ENCODE peak calls at places on chromosomes 11 and 22, in four cellular contexts. F is brain microvascular endothelial cell, B is AG10803, L is ovary. Z is an unnamed sample.
A peak's percentile ranks its signal among the peaks of the same experiment; 100 is the strongest.

GRCh38 chr11:78023426-78023825 is 350 bp upstream of the KCTD14 start:
- DNase-seq in L (no peak), F (no peak), B (no peak), Z (no peak)

GRCh38 chr11:66614073-66614472 is 2.4 kb upstream of the RBM14 start:
- DNase-seq in B (no peak), L (no peak), F (no peak), Z (no peak)

GRCh38 chr22:47859891-47860290 is 1097.4 kb downstream of the TBC1D22A start:
- DNase-seq in B (no peak), F (no peak), L (no peak), Z (no peak)

GRCh38 chr22:31230155-31230870 is 18.2 kb downstream of the LIMK2 start:
- DNase-seq in F (no peak), B (peak; percentile 51), L (no peak), Z (peak; percentile 54)

GRCh38 chr11:130631119-130631518 is 182.7 kb downstream of the ADAMTS15 start:
- DNase-seq in F (peak; percentile 93), B (peak; percentile 88), L (no peak), Z (peak; percentile 85)

GRCh38 chr11:118605116-118605867 is 2.1 kb upstream of the PHLDB1 start:
- DNase-seq in F (peak; percentile 75), B (peak; percentile 94), L (peak; percentile 87), Z (peak; percentile 97)

GRCh38 chr11:19196458-19196857 is 5.3 kb downstream of the CSRP3 start:
- DNase-seq in L (no peak), B (no peak), F (no peak), Z (no peak)

GRCh38 chr22:29717789-29718188 is 2.0 kb upstream of the CABP7 start:
- DNase-seq in L (no peak), F (no peak), B (no peak), Z (no peak)

GRCh38 chr22:19043111-19044085 is 78.8 kb downstream of the DGCR2 start:
- DNase-seq in F (no peak), L (peak; percentile 19), B (peak; percentile 45), Z (no peak)

GRCh38 chr11:2588809-2589537 is 110.8 kb downstream of the KCNQ1OT1 start:
- DNase-seq in L (peak; percentile 28), F (no peak), B (no peak), Z (no peak)

GRCh38 chr22:41834005-41834975 is 1.4 kb downstream of the SREBF2 start:
- DNase-seq in B (no peak), F (no peak), L (no peak), Z (no peak)

GRCh38 chr11:76233936-76234703 is 27.8 kb upstream of the WNT11 start:
- DNase-seq in L (peak; percentile 73), B (peak; percentile 31), F (no peak), Z (peak; percentile 51)

GRCh38 chr22:26325641-26326040 is 103.4 kb upstream of the ASPHD2 start:
- DNase-seq in B (peak; percentile 58), L (no peak), F (no peak), Z (peak; percentile 11)

GRCh38 chr11:115929618-115930129 is 425.5 kb upstream of the CADM1 start:
- DNase-seq in B (no peak), L (no peak), F (no peak), Z (no peak)

GRCh38 chr22:30245181-30245984 is 1.2 kb downstream of the LIF start:
- DNase-seq in F (no peak), B (no peak), L (no peak), Z (no peak)

GRCh38 chr11:36350137-36350513 is 54.0 kb downstream of the PRR5L start:
- DNase-seq in F (no peak), L (no peak), B (no peak), Z (no peak)

GRCh38 chr22:19709063-19709769 is 5.1 kb upstream of the SEPTIN5 start:
- DNase-seq in F (no peak), B (peak; percentile 24), L (no peak), Z (no peak)

GRCh38 chr11:57410287-57410686 is 16.6 kb downstream of the SLC43A3 start:
- DNase-seq in F (peak; percentile 61), B (peak; percentile 80), L (no peak), Z (peak; percentile 65)

GRCh38 chr11:97965849-97966646 is 1054.7 kb upstream of the CNTN5 start:
- DNase-seq in B (peak; percentile 87), L (no peak), F (peak; percentile 96), Z (peak; percentile 97)

GRCh38 chr11:75214411-75214821 is 26.2 kb upstream of the TPBGL start:
- DNase-seq in F (peak; percentile 80), L (peak; percentile 76), B (peak; percentile 54), Z (peak; percentile 76)

GRCh38 chr22:35397095-35397904 is 2.6 kb upstream of the MCM5 start:
- DNase-seq in F (no peak), L (peak; percentile 66), B (no peak), Z (no peak)

GRCh38 chr11:65698205-65698604 is 13.8 kb upstream of the KAT5 start:
- DNase-seq in B (no peak), F (no peak), L (no peak), Z (no peak)

GRCh38 chr11:60164550-60165075 is 18.3 kb downstream of the MS4A6A start:
- DNase-seq in F (no peak), B (no peak), L (no peak), Z (no peak)

GRCh38 chr22:38758276-38758945 is 2.6 kb upstream of the SUN2 start:
- DNase-seq in B (no peak), F (no peak), L (no peak), Z (no peak)

GRCh38 chr11:129117595-129118350 is 74.4 kb downstream of the ARHGAP32 start:
- DNase-seq in L (no peak), F (peak; percentile 63), B (peak; percentile 74), Z (peak; percentile 87)

GRCh38 chr11:115636686-115637555 is 132.7 kb upstream of the CADM1 start:
- DNase-seq in L (no peak), F (no peak), B (no peak), Z (no peak)

GRCh38 chr11:113818426-113818825 is 38.8 kb downstream of the CLDN25 start:
- DNase-seq in L (no peak), B (no peak), F (no peak), Z (peak; percentile 10)

GRCh38 chr22:37639070-37639760 is at the start of gene SH3BP1:
- DNase-seq in F (no peak), L (peak; percentile 81), B (peak; percentile 15), Z (no peak)

GRCh38 chr11:15507592-15507991 is 392.9 kb downstream of the INSC start:
- DNase-seq in B (no peak), L (no peak), F (peak; percentile 16), Z (no peak)

GRCh38 chr11:20131744-20132666 is 28.3 kb downstream of the DBX1 start:
- DNase-seq in F (peak; percentile 53), B (peak; percentile 50), L (peak; percentile 83), Z (peak; percentile 73)

GRCh38 chr22:22895776-22896445 is 8.3 kb downstream of the IGLL5 start:
- DNase-seq in L (peak; percentile 6), F (no peak), B (no peak), Z (no peak)

DNA sequence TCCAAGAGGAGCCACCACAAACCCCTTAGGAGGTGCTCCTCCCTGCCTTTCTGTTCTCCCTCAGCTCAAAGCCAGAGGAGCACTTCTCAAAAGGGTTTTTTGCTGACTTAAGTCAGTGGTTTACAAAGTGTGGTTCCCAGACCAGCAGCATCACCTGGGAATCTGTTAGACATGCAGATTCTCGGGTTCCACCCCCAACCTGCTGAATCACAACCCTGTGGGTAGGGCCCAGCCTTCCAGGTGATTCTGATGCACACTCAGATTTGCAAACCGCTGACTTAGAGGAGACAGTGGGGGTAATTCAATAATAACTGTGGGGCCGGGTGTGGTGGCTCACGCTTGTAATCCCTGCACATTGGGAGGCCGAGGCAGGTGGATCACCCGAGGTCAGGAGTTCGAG is 22.8 kb downstream of the CREB3L1 start:
- DNase-seq in B (no peak), L (no peak), F (no peak), Z (no peak)
- H3K4me3 ChIP-seq in B (no peak overlapping the region), L (no peak overlapping the region), F (no peak overlapping the region), Z (no peak overlapping the region)

GRCh38 chr11:45815747-45816146 is 10.8 kb downstream of the SLC35C1 start:
- DNase-seq in F (peak; percentile 28), B (no peak), L (peak; percentile 3), Z (peak; percentile 24)
- TF ChIP-seq CTCF in F (no peak), B (no peak), L (no peak), Z (peak; percentile 14)

DNA sequence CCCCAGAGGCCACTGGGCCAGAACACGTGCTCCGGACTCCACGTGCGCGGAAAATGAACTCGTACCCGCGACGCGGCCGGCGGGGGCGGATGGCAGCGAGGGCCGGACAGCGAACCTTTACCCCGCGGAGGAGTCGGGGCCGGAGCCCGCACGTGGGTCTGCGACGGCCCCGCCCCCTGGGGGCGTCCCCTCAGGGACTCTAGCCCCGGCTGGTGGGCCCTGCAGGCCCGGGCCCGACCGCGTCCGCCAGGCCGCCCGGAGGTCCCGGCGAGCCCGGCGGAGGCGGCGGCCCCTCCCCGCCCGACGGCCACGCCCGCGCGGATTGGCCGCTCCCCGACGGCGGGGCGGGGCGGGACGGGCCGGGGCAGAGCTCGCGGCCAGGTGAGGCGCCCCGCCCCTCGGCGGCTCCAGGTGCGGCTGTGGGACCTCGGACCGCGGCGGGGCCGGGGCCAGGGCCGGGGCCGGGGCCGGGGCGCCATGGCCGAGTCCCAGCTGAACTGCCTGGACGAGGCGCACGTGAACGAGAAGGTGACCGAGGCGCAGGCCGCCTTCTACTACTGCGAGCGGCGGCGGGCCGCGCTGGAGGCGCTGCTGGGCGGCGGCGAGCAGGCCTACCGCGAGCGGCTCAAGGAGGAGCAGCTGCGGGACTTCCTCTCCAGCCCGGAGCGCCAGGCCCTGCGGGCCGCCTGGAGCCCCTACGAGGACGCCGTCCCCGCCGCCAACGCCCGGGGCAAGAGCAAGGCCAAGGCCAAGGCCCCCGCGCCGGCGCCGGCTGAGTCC is at the start of gene FAM83F:
- DNase-seq in L (peak; percentile 59), F (no peak), B (no peak), Z (no peak)
- H3K4me3 ChIP-seq in L (peak within 1 kb of the TSS; percentile 25), F (no peak within 1 kb of the TSS), B (no peak within 1 kb of the TSS), Z (no peak within 1 kb of the TSS)

GRCh38 chr22:50222508-50222907 is 21.7 kb downstream of the SELENOO start:
- DNase-seq in F (no peak), L (no peak), B (no peak), Z (no peak)

GRCh38 chr22:50224071-50224470 is 20.8 kb downstream of the TUBGCP6 start:
- DNase-seq in B (no peak), L (no peak), F (no peak), Z (no peak)

GRCh38 chr22:50219800-50220602 is 19.2 kb downstream of the SELENOO start:
- DNase-seq in B (no peak), F (no peak), L (no peak), Z (no peak)

GRCh38 chr22:50220603-50221409 is 20.0 kb downstream of the SELENOO start:
- DNase-seq in F (no peak), B (no peak), L (no peak), Z (no peak)

DNA sequence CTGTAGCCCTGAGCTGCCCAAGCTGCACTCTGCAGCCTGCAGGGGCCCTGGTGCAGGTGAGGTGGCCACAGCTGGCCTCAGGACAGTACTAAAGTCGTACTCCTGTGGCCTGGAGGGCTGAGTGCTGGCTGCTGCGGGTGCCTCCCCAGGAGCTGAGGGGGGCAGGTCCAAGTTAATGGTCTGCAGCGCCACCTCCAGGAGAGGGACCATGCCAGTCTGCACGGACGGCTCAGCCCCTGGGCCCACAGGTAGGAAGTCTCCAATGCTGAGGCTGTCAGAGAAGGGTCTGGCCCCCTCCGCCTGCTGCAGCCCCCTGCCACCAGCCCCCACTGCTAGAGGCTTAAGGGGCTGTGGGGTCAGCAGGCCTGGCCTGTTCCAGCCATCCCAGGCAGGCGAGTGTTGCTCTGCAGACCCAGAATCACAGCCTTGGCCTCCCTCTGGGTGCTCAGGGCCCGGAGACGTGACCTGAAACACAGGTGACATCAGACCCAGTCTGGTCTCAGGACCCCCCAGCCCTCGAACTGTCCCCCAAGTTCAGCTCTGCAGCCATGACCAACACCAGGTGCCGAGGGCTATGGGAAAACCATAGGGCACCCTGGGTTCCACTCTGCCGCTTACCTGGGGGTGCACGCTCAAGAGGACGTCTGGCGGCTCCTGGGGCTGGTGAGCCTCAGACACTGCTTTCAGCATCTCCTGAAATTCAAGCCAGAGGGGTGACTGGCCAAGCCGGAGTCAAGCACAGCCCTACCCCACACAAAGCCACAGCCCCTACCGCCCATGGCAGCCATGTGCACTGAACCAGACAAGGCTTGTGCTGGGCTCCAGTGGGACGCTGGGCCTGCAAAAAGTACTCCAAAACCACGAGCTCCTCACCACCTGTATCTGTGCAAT is 20.8 kb downstream of the SELENOO start:
- DNase-seq in F (no peak), B (no peak), L (no peak), Z (no peak)
- TF ChIP-seq CTCF in F (no peak), B (no peak), L (no peak), Z (no peak)